ENCODE peak calls at places on chromosomes 6 and 20, in six cellular contexts. I, S, O, U, W and A are unnamed samples.

GRCh38 chr6:42137192-42137753 is 5.1 kb downstream of the C6orf132 start:
- DNase-seq in I (no peak), S (peak; percentile 89), O (no peak), U (no peak), W (no peak), A (no peak)

GRCh38 chr20:38835792-38836191 is 30.3 kb downstream of the PPP1R16B start:
- DNase-seq in I (no peak), S (no peak), O (no peak), U (no peak), W (no peak), A (no peak)

GRCh38 chr6:52503344-52503747 is 73.5 kb downstream of the TRAM2 start:
- DNase-seq in I (peak; percentile 29), S (no peak), O (no peak), U (no peak), W (no peak), A (no peak)

GRCh38 chr6:141335476-141335875 is 797.2 kb upstream of the GJE1 start:
- DNase-seq in I (no peak), S (no peak), O (no peak), U (no peak), W (no peak), A (no peak)

GRCh38 chr6:75116946-75117345 is 88.9 kb downstream of the COL12A1 start:
- DNase-seq in I (no peak), S (no peak), O (no peak), U (no peak), W (peak; percentile 42), A (no peak)

GRCh38 chr20:19758888-19759331 is 852 bp downstream of the RIN2 start:
- DNase-seq in I (peak; percentile 85), S (peak; percentile 49), O (peak; percentile 46), U (peak; percentile 71), W (no peak), A (no peak)

GRCh38 chr6:159127701-159128100 is 41.5 kb upstream of the FNDC1 start:
- DNase-seq in I (no peak), S (no peak), O (no peak), U (no peak), W (no peak), A (no peak)

GRCh38 chr20:33172781-33173180 is 4.8 kb downstream of the BPIFA2 start:
- DNase-seq in I (no peak), S (no peak), O (no peak), U (no peak), W (no peak), A (no peak)

GRCh38 chr6:42338573-42339218 is 113.0 kb downstream of the TRERF1 start:
- DNase-seq in I (no peak), S (no peak), O (no peak), U (no peak), W (peak; percentile 99), A (peak; percentile 97)

GRCh38 chr6:167409078-167409477 is 84.2 kb downstream of the TTLL2 start:
- DNase-seq in I (no peak), S (no peak), O (no peak), U (no peak), W (no peak), A (no peak)

GRCh38 chr6:1436334-1437306 is 47.2 kb downstream of the FOXF2 start:
- DNase-seq in I (peak; percentile 76), S (peak; percentile 33), O (peak; percentile 90), U (peak; percentile 56), W (peak; percentile 72), A (peak; percentile 23)

GRCh38 chr20:20815711-20816455 is 103.4 kb upstream of the RALGAPA2 start:
- DNase-seq in I (no peak), S (no peak), O (no peak), U (no peak), W (no peak), A (no peak)

GRCh38 chr20:62170536-62170935 is 12.3 kb upstream of the MTG2 start:
- DNase-seq in I (no peak), S (no peak), O (no peak), U (no peak), W (no peak), A (no peak)

GRCh38 chr20:13267231-13267630 is 46.2 kb downstream of the ISM1 start:
- DNase-seq in I (peak; percentile 79), S (no peak), O (no peak), U (peak; percentile 33), W (no peak), A (no peak)
- H3K36me3 ChIP-seq in I (no peaks in the 10 kb centered on the region), S (no peaks in the 10 kb centered on the region), O (no peaks in the 10 kb centered on the region), U (no peaks in the 10 kb centered on the region), W (no peaks in the 10 kb centered on the region), A (no peaks in the 10 kb centered on the region)

DNA sequence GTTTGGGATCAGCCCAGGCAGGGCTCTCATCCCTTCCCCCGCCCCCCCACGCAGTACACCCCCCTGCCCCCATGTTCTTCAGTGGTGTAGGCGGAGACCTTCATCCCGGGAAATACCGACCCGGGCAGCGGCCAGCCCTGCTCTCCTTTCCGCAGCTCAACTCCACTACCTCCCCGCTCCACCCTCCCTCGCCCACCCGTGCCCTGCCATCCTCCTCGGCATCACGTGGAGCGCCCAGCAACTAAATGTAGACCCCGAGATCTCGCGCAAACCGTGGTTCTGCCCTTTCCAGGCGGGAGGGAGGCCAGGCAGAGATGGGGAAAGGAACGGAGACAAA is 1932.2 kb upstream of the DEFB115 start:
- DNase-seq in I (no peak), S (no peak), O (no peak), U (no peak), W (no peak), A (no peak)
- H3K4me3 ChIP-seq in I (no peak overlapping the region), S (no peak overlapping the region), O (no peak overlapping the region), U (no peak overlapping the region), W (no peak overlapping the region), A (no peak overlapping the region)

GRCh38 chr20:4491643-4492042 is 230.1 kb upstream of the PRND start:
- DNase-seq in I (no peak), S (no peak), O (no peak), U (no peak), W (no peak), A (no peak)
- TF ChIP-seq CTCF in I (no peak), S (no peak), O (no peak), U (no peak), W (no peak), A (no peak)

DNA sequence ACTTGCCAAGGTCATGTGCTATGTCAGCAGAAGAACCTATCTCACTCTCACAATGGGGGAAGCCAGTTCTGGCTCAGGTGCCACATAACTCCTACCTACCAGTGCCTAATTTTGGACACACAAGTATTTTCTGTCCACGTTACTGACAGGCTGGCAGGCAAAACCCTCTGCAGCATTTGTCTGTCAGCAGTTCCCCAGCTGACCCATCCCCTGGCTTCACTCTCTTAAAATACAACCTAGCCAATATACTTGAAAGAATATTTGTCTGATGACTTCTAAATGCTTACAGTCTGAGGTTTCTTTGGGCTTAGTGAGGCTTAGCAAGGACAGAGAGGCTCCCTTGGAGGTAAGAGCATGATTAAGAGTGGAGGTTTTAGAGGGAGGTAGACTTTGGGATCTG is 15.5 kb downstream of the GSS start:
- DNase-seq in I (no peak), S (no peak), O (no peak), U (no peak), W (peak; percentile 5), A (no peak)
- H3K36me3 ChIP-seq in I (no peaks in the 10 kb centered on the region), S (peaks cover 66% of the 10 kb centered on the region), O (peaks cover 7% of the 10 kb centered on the region), U (peaks cover 9% of the 10 kb centered on the region), W (peaks cover 36% of the 10 kb centered on the region), A (peaks cover 13% of the 10 kb centered on the region)

GRCh38 chr6:109686566-109686965 is 4.4 kb downstream of the AK9 start:
- DNase-seq in I (no peak), S (no peak), O (no peak), U (no peak), W (peak; percentile 23), A (no peak)
- H3K4me3 ChIP-seq in I (no peak overlapping the region), S (no peak overlapping the region), O (no peak overlapping the region), U (no peak overlapping the region), W (no peak overlapping the region), A (no peak overlapping the region)

GRCh38 chr6:72952808-72953630 is 272.3 kb downstream of the KHDC1L start:
- DNase-seq in I (no peak), S (no peak), O (no peak), U (no peak), W (peak; percentile 51), A (no peak)

GRCh38 chr6:72954736-72955135 is 270.6 kb downstream of the KHDC1L start:
- DNase-seq in I (peak; percentile 39), S (no peak), O (no peak), U (no peak), W (no peak), A (no peak)

GRCh38 chr6:72956272-72956671 is 269.0 kb downstream of the KHDC1L start:
- DNase-seq in I (no peak), S (no peak), O (no peak), U (no peak), W (no peak), A (no peak)

GRCh38 chr6:72953901-72954494 is 271.3 kb downstream of the KHDC1L start:
- DNase-seq in I (peak; percentile 7), S (no peak), O (no peak), U (no peak), W (peak; percentile 61), A (no peak)

GRCh38 chr6:72955666-72956065 is 269.6 kb downstream of the KHDC1L start:
- DNase-seq in I (no peak), S (no peak), O (no peak), U (no peak), W (no peak), A (no peak)
- TF ChIP-seq CTCF in I (no peak), S (no peak), O (no peak), U (no peak), W (no peak), A (no peak)

GRCh38 chr6:8415305-8415704 is 20.0 kb downstream of the SLC35B3 start:
- DNase-seq in I (no peak), S (no peak), O (no peak), U (no peak), W (peak; percentile 8), A (no peak)
- H3K36me3 ChIP-seq in I (peaks cover 32% of the 10 kb centered on the region), S (peaks cover 91% of the 10 kb centered on the region), O (no peaks in the 10 kb centered on the region), U (peaks cover 20% of the 10 kb centered on the region), W (peaks cover 27% of the 10 kb centered on the region), A (peaks cover 12% of the 10 kb centered on the region)

DNA sequence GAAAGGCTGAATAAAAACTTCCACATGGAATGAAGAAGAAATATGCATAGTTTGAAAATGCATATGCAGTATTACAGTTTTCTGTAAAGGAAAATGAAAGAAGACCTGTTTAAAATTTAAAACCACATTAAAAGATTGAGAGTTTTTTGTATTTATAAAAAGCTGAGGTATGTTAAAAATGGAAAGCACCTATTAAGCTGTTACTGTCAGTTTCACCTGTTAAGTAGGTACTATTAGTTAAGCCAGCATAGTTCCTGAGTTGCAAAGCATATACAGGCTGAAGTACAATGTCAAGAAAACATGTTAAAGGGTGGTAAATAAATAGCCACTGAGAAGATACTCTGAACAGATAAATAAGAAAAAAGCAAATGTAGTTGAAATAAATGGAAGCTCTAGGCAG is 69.9 kb downstream of the ATXN1 start:
- DNase-seq in I (no peak), S (no peak), O (no peak), U (no peak), W (no peak), A (no peak)
- H3K4me3 ChIP-seq in I (no peak overlapping the region), S (no peak overlapping the region), O (no peak overlapping the region), U (no peak overlapping the region), W (no peak overlapping the region), A (no peak overlapping the region)

DNA sequence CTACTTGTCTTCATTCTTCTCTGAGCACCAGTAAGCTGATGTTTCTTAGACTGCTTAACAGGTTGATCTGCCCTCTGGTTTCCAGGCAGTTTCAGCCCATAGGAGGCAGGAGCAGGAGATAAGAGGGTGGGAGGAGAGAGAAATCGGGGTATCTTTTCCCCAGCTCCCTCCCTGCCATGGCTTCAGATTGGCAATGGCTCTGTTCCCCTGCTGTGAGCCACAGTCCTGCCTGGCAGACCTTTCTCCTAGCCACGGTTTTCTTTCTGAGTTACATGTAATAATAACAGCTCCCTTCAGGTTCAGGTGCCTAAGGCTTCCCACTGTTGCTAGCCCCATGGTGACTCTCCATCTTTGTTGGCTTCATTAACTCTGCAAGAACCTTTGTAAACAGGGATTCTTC is 115.3 kb downstream of the CD83 start:
- DNase-seq in I (no peak), S (no peak), O (no peak), U (no peak), W (no peak), A (no peak)
- TF ChIP-seq CTCF in I (no peak), S (no peak), O (no peak), U (no peak), W (no peak), A (no peak)